ENCODE peak calls at places on chromosomes 5 and 9, in four cellular contexts. One of them, this sample, is unnamed.

GRCh38 chr5:143213851-143214363 is 189.6 kb downstream of the NR3C1 start:
- DNase-seq in type B pancreatic cell: no peak
- DNase-seq in CD4-positive, alpha-beta T cell: no peak
- DNase-seq in ovary: no peak
- DNase-seq in this sample: no peak

GRCh38 chr5:6347673-6348072 is 30.7 kb downstream of the MED10 start:
- DNase-seq in ovary: no peak
- DNase-seq in type B pancreatic cell: no peak
- DNase-seq in CD4-positive, alpha-beta T cell: no peak
- DNase-seq in this sample: no peak

GRCh38 chr5:124658867-124659557 is 87.4 kb downstream of the ZNF608 start:
- DNase-seq in CD4-positive, alpha-beta T cell: no peak
- DNase-seq in type B pancreatic cell: no peak
- DNase-seq in ovary: no peak
- DNase-seq in this sample: no peak

GRCh38 chr5:65771266-65771665 is 49.3 kb downstream of the NLN start:
- DNase-seq in CD4-positive, alpha-beta T cell: no peak
- DNase-seq in type B pancreatic cell: no peak
- DNase-seq in ovary: no peak
- DNase-seq in this sample: no peak

GRCh38 chr9:127336708-127337352 is 60.1 kb upstream of the SLC2A8 start:
- DNase-seq in type B pancreatic cell: no peak
- DNase-seq in ovary: peak; percentile 84
- DNase-seq in CD4-positive, alpha-beta T cell: no peak
- DNase-seq in this sample: peak; percentile 93

GRCh38 chr9:119868694-119869093 is 499.5 kb upstream of the BRINP1 start:
- DNase-seq in CD4-positive, alpha-beta T cell: no peak
- DNase-seq in ovary: peak; percentile 61
- DNase-seq in type B pancreatic cell: no peak
- DNase-seq in this sample: no peak

GRCh38 chr5:170330568-170331054 is 33.0 kb upstream of the LCP2 start:
- DNase-seq in type B pancreatic cell: no peak
- DNase-seq in CD4-positive, alpha-beta T cell: no peak
- DNase-seq in ovary: no peak
- DNase-seq in this sample: no peak

GRCh38 chr9:110266786-110267185 is 10.5 kb upstream of the TXN start:
- DNase-seq in type B pancreatic cell: no peak
- DNase-seq in CD4-positive, alpha-beta T cell: no peak
- DNase-seq in ovary: no peak
- DNase-seq in this sample: no peak

GRCh38 chr9:92954078-92954861 is 6.9 kb downstream of the FGD3 start:
- DNase-seq in type B pancreatic cell: no peak
- DNase-seq in ovary: no peak
- DNase-seq in CD4-positive, alpha-beta T cell: peak; percentile 61
- DNase-seq in this sample: peak; percentile 85

GRCh38 chr5:134503937-134504437 is 21.5 kb upstream of the JADE2 start:
- DNase-seq in ovary: no peak
- DNase-seq in type B pancreatic cell: no peak
- DNase-seq in CD4-positive, alpha-beta T cell: no peak
- DNase-seq in this sample: no peak

GRCh38 chr9:76610009-76610352 is 151.0 kb downstream of the GCNT1 start:
- DNase-seq in ovary: no peak
- DNase-seq in type B pancreatic cell: no peak
- DNase-seq in CD4-positive, alpha-beta T cell: no peak
- DNase-seq in this sample: peak; percentile 60

GRCh38 chr9:734831-735511 is 106.5 kb upstream of the DMRT1 start:
- DNase-seq in ovary: peak; percentile 61
- DNase-seq in type B pancreatic cell: no peak
- DNase-seq in CD4-positive, alpha-beta T cell: no peak
- DNase-seq in this sample: peak; percentile 58

GRCh38 chr5:139795074-139796001 is at the start of gene PSD2:
- DNase-seq in type B pancreatic cell: no peak
- DNase-seq in CD4-positive, alpha-beta T cell: no peak
- DNase-seq in ovary: peak; percentile 64
- DNase-seq in this sample: peak; percentile 43

GRCh38 chr5:81789033-81789432 is 38.1 kb upstream of the SSBP2 start:
- DNase-seq in type B pancreatic cell: no peak
- DNase-seq in CD4-positive, alpha-beta T cell: no peak
- DNase-seq in ovary: no peak
- DNase-seq in this sample: peak; percentile 86

GRCh38 chr5:113090336-113091106 is 113.9 kb downstream of the DCP2 start:
- DNase-seq in type B pancreatic cell: no peak
- DNase-seq in CD4-positive, alpha-beta T cell: no peak
- DNase-seq in ovary: peak; percentile 68
- DNase-seq in this sample: peak; percentile 5

GRCh38 chr5:124655943-124656459 is 90.4 kb downstream of the ZNF608 start:
- DNase-seq in type B pancreatic cell: no peak
- DNase-seq in ovary: no peak
- DNase-seq in CD4-positive, alpha-beta T cell: no peak
- DNase-seq in this sample: peak; percentile 90

GRCh38 chr9:82706781-82707180 is 356.2 kb downstream of the RASEF start:
- DNase-seq in type B pancreatic cell: no peak
- DNase-seq in CD4-positive, alpha-beta T cell: no peak
- DNase-seq in ovary: no peak
- DNase-seq in this sample: no peak

GRCh38 chr5:107874810-107875209 is 204.1 kb upstream of the EFNA5 start:
- DNase-seq in ovary: no peak
- DNase-seq in type B pancreatic cell: no peak
- DNase-seq in CD4-positive, alpha-beta T cell: no peak
- DNase-seq in this sample: peak; percentile 8

GRCh38 chr5:72465601-72466563 is 41.3 kb downstream of the ZNF366 start:
- DNase-seq in type B pancreatic cell: no peak
- DNase-seq in ovary: no peak
- DNase-seq in CD4-positive, alpha-beta T cell: no peak
- DNase-seq in this sample: no peak

GRCh38 chr5:146291421-146292074 is 47.1 kb upstream of the POU4F3 start:
- DNase-seq in CD4-positive, alpha-beta T cell: no peak
- DNase-seq in ovary: no peak
- DNase-seq in type B pancreatic cell: no peak
- DNase-seq in this sample: peak; percentile 84

GRCh38 chr9:14314929-14315753 is 1.2 kb upstream of the NFIB start:
- DNase-seq in ovary: peak; percentile 96
- DNase-seq in CD4-positive, alpha-beta T cell: no peak
- DNase-seq in type B pancreatic cell: peak; percentile 89
- DNase-seq in this sample: peak; percentile 93

GRCh38 chr9:135320943-135321342 is 158.6 kb upstream of the PPP1R26 start:
- DNase-seq in type B pancreatic cell: no peak
- DNase-seq in CD4-positive, alpha-beta T cell: no peak
- DNase-seq in ovary: no peak
- DNase-seq in this sample: no peak

GRCh38 chr5:41527201-41527779 is 16.9 kb upstream of the PLCXD3 start:
- DNase-seq in type B pancreatic cell: no peak
- DNase-seq in CD4-positive, alpha-beta T cell: no peak
- DNase-seq in ovary: no peak
- DNase-seq in this sample: peak; percentile 88

GRCh38 chr5:35362772-35363171 is 132.5 kb upstream of the PRLR start:
- DNase-seq in type B pancreatic cell: no peak
- DNase-seq in CD4-positive, alpha-beta T cell: no peak
- DNase-seq in ovary: no peak
- DNase-seq in this sample: no peak

GRCh38 chr5:16913840-16914435 is 22.1 kb downstream of the MYO10 start:
- DNase-seq in ovary: no peak
- DNase-seq in CD4-positive, alpha-beta T cell: no peak
- DNase-seq in type B pancreatic cell: no peak
- DNase-seq in this sample: no peak

GRCh38 chr5:3597002-3597726 is 1.5 kb downstream of the IRX1 start:
- DNase-seq in ovary: no peak
- DNase-seq in CD4-positive, alpha-beta T cell: no peak
- DNase-seq in type B pancreatic cell: no peak
- DNase-seq in this sample: peak; percentile 42

GRCh38 chr5:33462456-33462855 is 21.7 kb downstream of the TARS1 start:
- DNase-seq in type B pancreatic cell: no peak
- DNase-seq in ovary: no peak
- DNase-seq in CD4-positive, alpha-beta T cell: no peak
- DNase-seq in this sample: no peak

GRCh38 chr5:145237843-145238242 is 597.3 kb downstream of the PRELID2 start:
- DNase-seq in ovary: no peak
- DNase-seq in CD4-positive, alpha-beta T cell: no peak
- DNase-seq in type B pancreatic cell: no peak
- DNase-seq in this sample: peak; percentile 90

GRCh38 chr9:12859704-12860251 is 85.0 kb downstream of the LURAP1L start:
- DNase-seq in ovary: no peak
- DNase-seq in type B pancreatic cell: no peak
- DNase-seq in CD4-positive, alpha-beta T cell: no peak
- DNase-seq in this sample: peak; percentile 90

GRCh38 chr9:98877211-98877730 is 66.4 kb upstream of the COL15A1 start:
- DNase-seq in type B pancreatic cell: no peak
- DNase-seq in ovary: no peak
- DNase-seq in CD4-positive, alpha-beta T cell: no peak
- DNase-seq in this sample: no peak

GRCh38 chr5:31531543-31531887 is 378 bp downstream of the DROSHA start:
- DNase-seq in ovary: peak; percentile 39
- DNase-seq in CD4-positive, alpha-beta T cell: no peak
- DNase-seq in type B pancreatic cell: no peak
- DNase-seq in this sample: no peak

GRCh38 chr5:14457475-14457874 is 124.1 kb upstream of the OTULINL start:
- DNase-seq in CD4-positive, alpha-beta T cell: no peak
- DNase-seq in type B pancreatic cell: no peak
- DNase-seq in ovary: no peak
- DNase-seq in this sample: no peak

GRCh38 chr9:136631038-136632000 is 31.4 kb upstream of the EGFL7 start:
- DNase-seq in ovary: peak; percentile 86
- DNase-seq in CD4-positive, alpha-beta T cell: peak; percentile 77
- DNase-seq in type B pancreatic cell: no peak
- DNase-seq in this sample: peak; percentile 78
- TF ChIP-seq CTCF in ovary: peak; percentile 78
- TF ChIP-seq CTCF in CD4-positive, alpha-beta T cell: peak; percentile 76
- TF ChIP-seq CTCF in type B pancreatic cell: peak; percentile 92
- TF ChIP-seq CTCF in this sample: peak; percentile 82

DNA sequence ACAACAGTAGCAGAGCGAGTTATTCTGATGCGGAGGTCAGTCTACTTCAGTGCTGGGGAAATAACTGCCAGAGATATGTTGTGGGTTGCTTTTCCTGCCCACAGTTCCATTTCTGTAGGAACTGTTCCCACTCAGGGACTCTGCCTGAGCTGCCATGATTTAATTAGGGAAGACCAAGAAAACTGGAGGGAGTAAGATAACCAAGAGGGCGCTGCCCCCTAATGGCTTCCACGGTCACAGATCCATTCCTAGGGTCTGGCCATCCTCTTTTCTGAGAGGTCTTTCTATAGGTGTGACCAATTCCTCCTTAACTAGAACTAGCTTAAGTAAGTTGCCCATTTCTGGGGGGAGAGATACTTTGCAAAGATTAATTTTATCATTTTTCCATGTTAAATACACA is 125.9 kb downstream of the APBA1 start:
- DNase-seq in CD4-positive, alpha-beta T cell: no peak
- DNase-seq in ovary: no peak
- DNase-seq in type B pancreatic cell: no peak
- DNase-seq in this sample: peak; percentile 36
- TF ChIP-seq CTCF in CD4-positive, alpha-beta T cell: no peak
- TF ChIP-seq CTCF in ovary: no peak
- TF ChIP-seq CTCF in type B pancreatic cell: peak; percentile 67
- TF ChIP-seq CTCF in this sample: no peak

GRCh38 chr5:150545246-150545645 is 37.3 kb downstream of the NDST1 start:
- DNase-seq in type B pancreatic cell: no peak
- DNase-seq in ovary: no peak
- DNase-seq in CD4-positive, alpha-beta T cell: no peak
- DNase-seq in this sample: no peak
- TF ChIP-seq CTCF in type B pancreatic cell: no peak
- TF ChIP-seq CTCF in ovary: no peak
- TF ChIP-seq CTCF in CD4-positive, alpha-beta T cell: no peak
- TF ChIP-seq CTCF in this sample: no peak

DNA sequence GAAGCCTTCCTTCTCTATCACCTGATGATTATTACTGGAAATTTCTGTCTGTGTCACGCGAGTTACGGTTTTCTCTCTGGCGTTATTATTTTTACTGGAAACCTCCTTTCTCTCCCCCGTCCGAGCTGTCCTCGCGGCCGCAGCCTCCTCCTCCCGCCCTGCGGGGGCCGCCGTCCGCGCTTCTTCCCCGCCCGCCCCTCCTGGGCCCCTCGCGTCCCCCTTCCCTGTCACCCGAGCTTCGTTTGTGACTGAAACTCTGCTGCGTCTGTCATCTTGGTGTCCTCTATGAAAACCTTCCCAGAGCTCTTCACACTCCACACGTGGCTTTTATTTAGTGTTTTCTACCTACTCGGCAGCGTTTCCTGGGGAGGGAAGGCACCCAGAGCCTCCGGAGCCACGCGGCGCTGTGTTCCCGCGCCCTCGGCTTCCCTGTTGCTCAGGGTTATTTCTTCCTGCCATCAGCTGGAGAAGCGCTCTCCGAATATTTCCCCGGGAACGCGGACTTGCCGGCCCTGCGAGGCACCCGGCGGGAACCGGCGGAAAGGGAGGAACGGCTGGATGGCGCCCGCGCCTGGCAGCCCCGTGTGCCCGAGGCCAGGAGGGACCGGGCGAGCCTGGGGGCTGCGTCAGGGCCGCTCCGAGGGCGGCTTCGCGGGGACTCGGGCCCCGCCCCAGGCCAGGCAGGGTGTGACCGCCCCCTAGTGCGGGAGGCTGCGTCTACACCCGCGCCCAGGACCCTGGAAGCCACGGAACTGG is 33.9 kb downstream of the TRIP13 start:
- DNase-seq in type B pancreatic cell: no peak
- DNase-seq in CD4-positive, alpha-beta T cell: no peak
- DNase-seq in ovary: peak; percentile 57
- DNase-seq in this sample: no peak
- TF ChIP-seq CTCF in type B pancreatic cell: peak; percentile 74
- TF ChIP-seq CTCF in CD4-positive, alpha-beta T cell: no peak
- TF ChIP-seq CTCF in ovary: no peak
- TF ChIP-seq CTCF in this sample: no peak

DNA sequence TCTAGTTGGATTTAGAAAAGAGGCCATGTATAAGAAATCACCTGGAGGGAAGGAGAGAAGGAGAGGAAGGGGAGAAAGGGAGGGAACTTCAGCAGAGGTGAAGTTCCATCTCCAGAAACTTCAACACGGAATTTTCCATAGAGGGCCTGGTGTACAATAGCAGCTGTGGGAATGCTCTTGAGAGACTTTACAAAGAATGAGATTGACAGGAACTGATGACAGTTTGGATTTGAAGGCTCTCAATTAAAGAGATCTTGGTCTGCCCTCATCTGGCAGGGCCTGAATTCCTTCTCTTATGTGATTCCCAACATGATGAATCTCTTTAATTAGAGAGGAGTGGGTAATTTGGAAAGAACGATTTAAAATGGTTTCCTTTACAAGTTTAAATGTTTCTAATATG is 143.5 kb downstream of the MLLT3 start:
- DNase-seq in ovary: no peak
- DNase-seq in type B pancreatic cell: no peak
- DNase-seq in CD4-positive, alpha-beta T cell: no peak
- DNase-seq in this sample: no peak
- TF ChIP-seq CTCF in ovary: no peak
- TF ChIP-seq CTCF in type B pancreatic cell: no peak
- TF ChIP-seq CTCF in CD4-positive, alpha-beta T cell: no peak
- TF ChIP-seq CTCF in this sample: no peak

This sample was measured in MCF 10A.